ENCODE peak calls at places on chromosomes 6 and 20, in nine cellular contexts. H is psoas muscle, N is tibial artery, U is SJCRH30, E is spleen, G is HCT116, X is testis, T is heart right ventricle, I is RWPE1. K is an unnamed sample.

GRCh38 chr6:100487638-100488037 is 22.9 kb upstream of the SIM1 start:
- DNase-seq in H (no peak), N (no peak), U (no peak), E (no peak), G (no peak), X (no peak), T (no peak), I (no peak), K (no peak)

GRCh38 chr20:34112600-34113061 is 588 bp upstream of the EIF2S2 start:
- DNase-seq in H (no peak), N (peak), U (peak), E (peak), G (no peak), X (peak), T (peak), I (peak), K (no peak)

GRCh38 chr6:146666909-146667308 is 68.1 kb downstream of the ADGB start:
- DNase-seq in H (no peak), N (no peak), U (no peak), E (no peak), G (no peak), X (no peak), T (no peak), I (no peak), K (no peak)

GRCh38 chr20:25341716-25342680 is 48.6 kb downstream of the ABHD12 start:
- DNase-seq in H (no peak), N (no peak), U (no peak), E (no peak), G (no peak), X (no peak), T (no peak), I (peak), K (peak)

GRCh38 chr6:111559193-111560097 is 46.2 kb downstream of the TRAF3IP2 start:
- DNase-seq in H (peak), N (peak), U (no peak), E (no peak), G (no peak), X (no peak), T (no peak), I (no peak), K (no peak)

GRCh38 chr6:157383471-157383870 is 2.5 kb downstream of the ZDHHC14 start:
- DNase-seq in H (no peak), N (no peak), U (no peak), E (no peak), G (no peak), X (no peak), T (no peak), I (no peak), K (no peak)

GRCh38 chr20:7094438-7094997 is 327.0 kb downstream of the BMP2 start:
- DNase-seq in H (no peak), N (no peak), U (peak), E (no peak), G (peak), X (peak), T (peak), I (peak), K (peak)

GRCh38 chr20:458766-459165 is 3.6 kb downstream of the TBC1D20 start:
- DNase-seq in H (no peak), N (no peak), U (no peak), E (no peak), G (no peak), X (no peak), T (no peak), I (no peak), K (no peak)

GRCh38 chr20:6277661-6278060 is 154.8 kb upstream of the FERMT1 start:
- DNase-seq in H (no peak), N (no peak), U (no peak), E (no peak), G (no peak), X (no peak), T (no peak), I (no peak), K (no peak)

GRCh38 chr6:95243091-95243490 is 334.2 kb upstream of the MANEA start:
- DNase-seq in H (no peak), N (no peak), U (no peak), E (no peak), G (no peak), X (no peak), T (no peak), I (no peak), K (no peak)

GRCh38 chr6:44431118-44431725 is 43.7 kb downstream of the CDC5L start:
- DNase-seq in H (peak), N (no peak), U (peak), E (no peak), G (peak), X (peak), T (peak), I (peak), K (peak)

GRCh38 chr20:2742431-2742830 is 49.9 kb downstream of the EBF4 start:
- DNase-seq in H (no peak), N (no peak), U (no peak), E (no peak), G (no peak), X (no peak), T (no peak), I (no peak), K (peak)

GRCh38 chr20:61803416-61803902 is 262.2 kb downstream of the TAF4 start:
- DNase-seq in H (no peak), N (no peak), U (no peak), E (peak), G (no peak), X (no peak), T (no peak), I (no peak), K (peak)

GRCh38 chr6:106197441-106197840 is 111.3 kb downstream of the PRDM1 start:
- DNase-seq in H (no peak), N (no peak), U (no peak), E (peak), G (no peak), X (no peak), T (no peak), I (no peak), K (no peak)

GRCh38 chr20:34163316-34163715 is 51.3 kb upstream of the EIF2S2 start:
- DNase-seq in H (no peak), N (no peak), U (no peak), E (no peak), G (no peak), X (no peak), T (no peak), I (no peak), K (no peak)

GRCh38 chr6:4653141-4653540 is 123.1 kb upstream of the CDYL start:
- DNase-seq in H (no peak), N (no peak), U (no peak), E (no peak), G (no peak), X (no peak), T (no peak), I (no peak), K (no peak)

GRCh38 chr6:139588076-139588639 is 213.7 kb upstream of the CITED2 start:
- DNase-seq in H (no peak), N (no peak), U (peak), E (no peak), G (peak), X (peak), T (peak), I (no peak), K (no peak)

GRCh38 chr6:134063966-134064445 is 11.6 kb upstream of the SLC2A12 start:
- DNase-seq in H (peak), N (peak), U (peak), E (no peak), G (peak), X (peak), T (peak), I (peak), K (peak)

GRCh38 chr20:33568378-33569289 is 78.7 kb downstream of the CBFA2T2 start:
- DNase-seq in H (no peak), N (no peak), U (peak), E (no peak), G (no peak), X (no peak), T (peak), I (no peak), K (no peak)

GRCh38 chr6:42047790-42048405 is 2.4 kb upstream of the TAF8 start:
- DNase-seq in H (no peak), N (no peak), U (no peak), E (peak), G (no peak), X (peak), T (no peak), I (no peak), K (no peak)

GRCh38 chr6:5214570-5215052 is 46.1 kb downstream of the LYRM4 start:
- DNase-seq in H (peak), N (no peak), U (peak), E (no peak), G (peak), X (peak), T (peak), I (no peak), K (peak)

GRCh38 chr6:150347845-150348244 is 21.0 kb upstream of the IYD start:
- DNase-seq in H (no peak), N (no peak), U (no peak), E (no peak), G (no peak), X (no peak), T (no peak), I (no peak), K (no peak)

GRCh38 chr6:44298055-44298803 is 14.9 kb downstream of the AARS2 start:
- DNase-seq in H (no peak), N (no peak), U (no peak), E (peak), G (no peak), X (no peak), T (no peak), I (no peak), K (no peak)

GRCh38 chr20:41750137-41750536 is 132.0 kb upstream of the CHD6 start:
- DNase-seq in H (no peak), N (no peak), U (no peak), E (no peak), G (no peak), X (no peak), T (no peak), I (no peak), K (no peak)

GRCh38 chr6:142803027-142803426 is 141.9 kb downstream of the HIVEP2 start:
- DNase-seq in H (no peak), N (no peak), U (no peak), E (no peak), G (no peak), X (no peak), T (no peak), I (no peak), K (no peak)

GRCh38 chr6:160733045-160733646 is 31.1 kb downstream of the PLG start:
- DNase-seq in H (no peak), N (no peak), U (peak), E (no peak), G (peak), X (peak), T (peak), I (peak), K (peak)

DNA sequence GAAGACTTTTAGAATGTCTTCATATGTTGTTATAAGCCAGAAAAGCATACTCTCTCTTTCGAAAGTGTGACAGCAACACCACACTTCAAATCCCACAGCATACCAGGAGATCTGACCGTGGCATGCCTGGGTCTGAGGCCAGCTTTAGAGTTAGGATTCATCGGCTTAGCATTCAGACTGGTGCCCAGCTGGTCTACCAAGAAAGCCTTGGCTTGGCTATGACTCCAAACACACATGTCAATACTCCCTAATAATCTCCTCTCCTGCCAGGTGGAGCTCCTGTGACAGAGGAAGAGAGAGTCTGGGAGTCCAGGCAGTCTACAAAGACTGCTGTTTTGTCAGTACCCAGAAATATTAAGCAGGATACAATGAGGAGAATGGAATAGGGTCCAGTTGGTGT is 77.1 kb upstream of the MAN1A1 start:
- DNase-seq in H (no peak), N (no peak), U (no peak), E (no peak), G (no peak), X (no peak), T (no peak), I (no peak), K (no peak)
- H3K27ac ChIP-seq in H (no peak), N (no peak), U (no peak), E (no peak), G (no peak), X (no peak), T (no peak), I (no peak), K (no peak)

GRCh38 chr6:113629940-113630339 is 227.2 kb upstream of the MARCKS start:
- DNase-seq in H (no peak), N (no peak), U (no peak), E (no peak), G (no peak), X (no peak), T (peak), I (no peak), K (no peak)
- H3K27ac ChIP-seq in H (peak), N (no peak), U (no peak), E (no peak), G (no peak), X (no peak), T (peak), I (no peak), K (no peak)

GRCh38 chr6:35173068-35174042 is 32.2 kb upstream of the TCP11 start:
- DNase-seq in H (no peak), N (no peak), U (peak), E (no peak), G (no peak), X (no peak), T (no peak), I (no peak), K (peak)
- H3K27ac ChIP-seq in H (no peak), N (no peak), U (peak), E (no peak), G (no peak), X (no peak), T (no peak), I (no peak), K (peak)

GRCh38 chr6:53931086-53931485 is 136.3 kb downstream of the LRRC1 start:
- DNase-seq in H (no peak), N (no peak), U (no peak), E (no peak), G (no peak), X (no peak), T (no peak), I (no peak), K (no peak)

GRCh38 chr6:53929340-53930120 is 134.7 kb downstream of the LRRC1 start:
- DNase-seq in H (no peak), N (no peak), U (no peak), E (no peak), G (peak), X (no peak), T (no peak), I (no peak), K (no peak)

GRCh38 chr6:53930330-53930729 is 135.5 kb downstream of the LRRC1 start:
- DNase-seq in H (no peak), N (no peak), U (no peak), E (no peak), G (no peak), X (no peak), T (no peak), I (no peak), K (no peak)

GRCh38 chr6:53926505-53926904 is 131.7 kb downstream of the LRRC1 start:
- DNase-seq in H (no peak), N (no peak), U (no peak), E (no peak), G (peak), X (no peak), T (no peak), I (peak), K (peak)

GRCh38 chr6:53928641-53929339 is 134.0 kb downstream of the LRRC1 start:
- DNase-seq in H (no peak), N (no peak), U (no peak), E (no peak), G (peak), X (no peak), T (no peak), I (peak), K (no peak)
- H3K27ac ChIP-seq in H (no peak), N (no peak), U (no peak), E (no peak), G (peak), X (no peak), T (peak), I (no peak), K (no peak)

GRCh38 chr20:31689141-31689540 is 33.5 kb downstream of the BCL2L1 start:
- DNase-seq in H (no peak), N (no peak), U (no peak), E (peak), G (no peak), X (no peak), T (no peak), I (no peak), K (no peak)
- H3K27ac ChIP-seq in H (no peak), N (no peak), U (no peak), E (no peak), G (no peak), X (no peak), T (peak), I (no peak), K (no peak)

DNA sequence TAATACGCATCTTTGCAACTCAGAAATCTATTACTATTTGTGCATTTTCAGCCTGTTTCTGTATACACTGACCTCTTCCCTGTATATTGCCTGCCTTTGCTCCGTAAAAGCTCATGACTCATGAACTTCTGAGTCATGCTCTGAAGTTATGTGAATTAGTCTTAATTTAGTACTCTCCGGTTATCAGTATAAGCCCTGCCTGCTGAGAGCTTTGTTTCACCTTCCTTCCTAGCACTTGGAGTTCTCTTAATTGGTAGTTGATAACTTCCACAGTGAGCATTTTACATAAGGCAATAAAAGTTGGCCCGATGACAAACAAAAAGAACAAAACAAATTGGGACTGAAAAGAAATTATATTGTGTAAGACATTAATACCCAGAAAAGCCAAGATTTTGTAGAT is 231.4 kb downstream of the GJA1 start:
- DNase-seq in H (no peak), N (no peak), U (no peak), E (no peak), G (peak), X (no peak), T (peak), I (peak), K (peak)
- H3K27ac ChIP-seq in H (peak), N (no peak), U (no peak), E (no peak), G (peak), X (no peak), T (peak), I (no peak), K (peak)